ENCODE peak calls at places on chromosomes 11 and 22, in five cellular contexts. K is heart left ventricle, E is endothelial cell of umbilical vein, Z is spleen, V is Peyer's patch. H is an unnamed sample.

GRCh38 chr11:94193288-94193687 is 64.6 kb downstream of the PANX1 start:
- DNase-seq in K (no peak), E (peak; percentile 10), Z (no peak), V (no peak), H (no peak)

GRCh38 chr22:45997077-45997774 is 20.3 kb upstream of the WNT7B start:
- DNase-seq in K (peak; percentile 95), E (peak; percentile 98), Z (peak; percentile 93), V (peak; percentile 52), H (peak; percentile 66)

GRCh38 chr11:30326114-30326783 is 3.3 kb downstream of the ARL14EP start:
- DNase-seq in K (no peak), E (no peak), Z (no peak), V (no peak), H (no peak)

GRCh38 chr11:3674189-3674588 is 3.0 kb upstream of the CHRNA10 start:
- DNase-seq in K (no peak), E (peak; percentile 47), Z (no peak), V (no peak), H (peak; percentile 92)

GRCh38 chr11:130979386-130979972 is 63.2 kb upstream of the SNX19 start:
- DNase-seq in K (no peak), E (peak; percentile 20), Z (no peak), V (no peak), H (no peak)

GRCh38 chr11:109000531-109000930 is 335.7 kb downstream of the DDX10 start:
- DNase-seq in K (no peak), E (no peak), Z (no peak), V (no peak), H (no peak)

GRCh38 chr11:103806130-103806900 is 230.1 kb upstream of the DDI1 start:
- DNase-seq in K (no peak), E (peak; percentile 86), Z (no peak), V (no peak), H (no peak)

GRCh38 chr22:39214383-39215069 is 30.3 kb downstream of the PDGFB start:
- DNase-seq in K (no peak), E (no peak), Z (peak; percentile 34), V (no peak), H (peak; percentile 41)

GRCh38 chr11:115409691-115410220 is 94.5 kb downstream of the CADM1 start:
- DNase-seq in K (no peak), E (peak; percentile 6), Z (no peak), V (no peak), H (no peak)

GRCh38 chr11:112694813-112695212 is 266.4 kb upstream of the NCAM1 start:
- DNase-seq in K (no peak), E (no peak), Z (no peak), V (no peak), H (no peak)

GRCh38 chr11:36409152-36409713 is 100.8 kb downstream of the TRAF6 start:
- DNase-seq in K (no peak), E (peak; percentile 65), Z (no peak), V (no peak), H (no peak)

GRCh38 chr11:105870521-105871113 is 151.4 kb downstream of the MSANTD4 start:
- DNase-seq in K (no peak), E (no peak), Z (no peak), V (no peak), H (no peak)

GRCh38 chr11:125170001-125170405 is 5.5 kb downstream of the PKNOX2 start:
- DNase-seq in K (peak; percentile 23), E (no peak), Z (peak; percentile 41), V (no peak), H (no peak)

GRCh38 chr11:92870241-92870826 is 99.1 kb upstream of the MTNR1B start:
- DNase-seq in K (no peak), E (no peak), Z (no peak), V (no peak), H (no peak)

GRCh38 chr11:120511804-120512726 is 517 bp downstream of the GRIK4 start:
- DNase-seq in K (no peak), E (no peak), Z (peak; percentile 74), V (no peak), H (no peak)

GRCh38 chr11:71484248-71485062 is 31.5 kb downstream of the NADSYN1 start:
- DNase-seq in K (no peak), E (no peak), Z (peak; percentile 59), V (no peak), H (no peak)

GRCh38 chr22:38706101-38706884 is 549 bp downstream of the GTPBP1 start:
- DNase-seq in K (peak; percentile 53), E (peak; percentile 50), Z (no peak), V (peak; percentile 47), H (no peak)

GRCh38 chr11:59857444-59858434 is 8.5 kb downstream of the TCN1 start:
- DNase-seq in K (no peak), E (peak; percentile 75), Z (no peak), V (no peak), H (no peak)

GRCh38 chr22:36123673-36124630 is 36.6 kb downstream of the APOL3 start:
- DNase-seq in K (peak; percentile 94), E (peak; percentile 96), Z (peak; percentile 98), V (peak; percentile 90), H (peak; percentile 71)
- TF ChIP-seq POLR2A in K (no peak), E (no peak), Z (no peak), V (peak; percentile 48), H (no peak)

DNA sequence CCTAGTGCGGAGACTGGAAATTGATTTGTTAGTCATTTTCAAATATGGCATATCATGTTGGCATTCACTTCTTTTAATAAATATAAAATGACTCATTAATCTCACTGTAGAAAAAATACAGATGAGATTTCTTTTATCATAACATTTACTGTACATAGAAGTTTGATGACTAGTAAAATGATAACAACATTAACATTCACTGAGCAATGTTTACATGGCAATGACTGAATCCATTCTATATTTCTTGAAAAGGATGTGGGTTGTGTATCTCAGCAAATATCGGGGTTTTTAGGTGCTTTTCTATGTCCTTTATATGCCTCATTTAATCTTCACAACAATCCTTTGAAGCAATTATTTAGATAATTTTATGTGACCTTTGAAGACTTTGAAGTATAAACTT is 920.9 kb upstream of the FAT3 start:
- DNase-seq in K (no peak), E (no peak), Z (no peak), V (no peak), H (no peak)
- TF ChIP-seq POLR2A in K (no peak), E (no peak), Z (no peak), V (no peak), H (no peak)

DNA sequence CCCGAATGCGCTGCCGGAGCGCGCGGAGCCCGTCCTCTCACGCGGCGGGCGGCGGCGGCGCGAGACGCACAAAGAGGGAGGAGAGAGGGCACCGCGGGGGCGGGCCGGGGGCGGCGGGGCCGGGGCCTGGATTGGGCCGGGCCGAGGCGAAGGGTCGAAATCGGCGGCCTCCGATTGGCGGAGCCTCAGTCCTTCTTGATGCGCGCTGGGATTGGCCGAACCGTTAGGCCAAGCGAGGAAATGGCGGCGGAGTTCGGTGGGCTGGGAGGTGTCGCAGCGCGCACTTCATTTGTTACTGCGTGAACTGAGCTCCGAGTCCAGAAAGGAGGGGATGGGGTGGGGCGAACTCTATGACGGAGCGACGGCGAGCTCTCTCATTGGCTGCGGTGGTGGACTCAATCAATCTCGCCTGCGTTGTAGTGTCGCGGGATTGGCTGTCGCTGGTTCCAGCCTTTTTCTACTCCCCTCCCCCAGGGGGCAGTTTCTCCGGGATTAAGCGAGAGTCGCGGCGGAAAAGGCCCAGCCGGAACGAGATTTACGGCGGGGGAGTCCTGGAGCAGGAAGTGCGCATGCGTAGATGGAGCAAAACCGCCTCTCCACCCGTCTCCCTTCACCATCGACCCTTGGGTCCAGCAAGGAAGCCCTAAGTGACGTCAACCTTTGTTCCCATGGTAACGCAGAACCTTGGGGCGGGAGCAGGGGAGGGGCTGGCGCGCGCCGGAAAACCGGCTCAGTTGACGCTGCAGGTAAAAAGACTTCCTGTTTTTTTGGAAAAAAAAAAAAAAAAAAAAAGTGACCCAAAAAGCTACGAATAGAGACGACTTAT is at the start of gene SF1:
- DNase-seq in K (peak; percentile 100), E (peak; percentile 100), Z (peak; percentile 99), V (peak; percentile 99), H (peak; percentile 97)
- TF ChIP-seq POLR2A in K (peak; percentile 90), E (peak; percentile 72), Z (no peak), V (peak; percentile 99), H (peak; percentile 89)

GRCh38 chr11:67120456-67120855 is 1.4 kb downstream of the KDM2A start:
- DNase-seq in K (no peak), E (peak; percentile 15), Z (peak; percentile 8), V (no peak), H (no peak)

GRCh38 chr11:67119577-67120391 is 721 bp downstream of the KDM2A start:
- DNase-seq in K (peak; percentile 26), E (peak; percentile 49), Z (peak; percentile 84), V (peak; percentile 32), H (no peak)

GRCh38 chr11:67118059-67118766 is 850 bp upstream of the KDM2A start:
- DNase-seq in K (peak; percentile 51), E (peak; percentile 34), Z (peak; percentile 92), V (peak; percentile 45), H (no peak)

GRCh38 chr11:67117667-67118058 is 1.4 kb upstream of the KDM2A start:
- DNase-seq in K (peak; percentile 21), E (peak; percentile 10), Z (peak; percentile 90), V (peak; percentile 33), H (no peak)

DNA sequence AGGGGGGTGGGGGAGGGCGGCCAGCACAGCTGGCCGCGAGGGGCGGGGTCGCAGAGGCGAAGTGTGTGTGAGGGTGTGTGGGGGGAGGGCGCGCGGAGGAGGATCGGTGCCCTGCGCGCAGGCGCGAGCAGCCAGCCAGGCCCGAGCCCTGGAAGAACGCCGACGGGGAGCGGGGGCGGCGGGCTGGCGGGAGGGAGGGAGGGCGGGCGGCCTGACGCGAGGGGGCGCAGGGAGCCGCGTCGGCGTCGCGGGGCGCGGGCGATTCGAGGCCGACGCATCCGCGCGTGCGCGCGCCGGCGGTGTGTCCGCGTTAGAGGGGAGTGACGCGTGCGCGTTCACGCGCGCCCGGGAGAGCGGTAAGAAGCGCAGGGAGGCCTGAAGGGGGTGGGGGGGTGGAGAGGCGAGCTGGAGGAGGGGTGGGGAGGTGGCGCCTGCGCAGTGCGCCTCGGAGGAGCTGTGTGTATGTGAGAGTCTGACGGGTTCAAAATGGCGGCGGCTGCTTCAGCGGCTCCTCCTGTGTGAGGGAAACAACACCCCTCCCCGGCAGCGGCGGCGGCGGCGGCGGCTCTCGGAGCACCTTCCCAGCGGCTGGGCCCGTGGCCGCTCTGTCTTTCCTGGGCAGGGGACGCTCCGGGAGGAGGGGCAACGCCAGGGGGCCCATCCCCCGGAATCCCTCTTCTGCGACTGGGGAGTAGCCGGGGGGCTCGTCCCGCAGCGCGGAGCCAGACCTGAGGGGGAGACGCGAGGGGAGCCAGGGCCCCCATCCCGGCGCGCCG is at the start of gene KDM2A:
- DNase-seq in K (peak; percentile 99), E (peak; percentile 98), Z (peak; percentile 100), V (peak; percentile 99), H (peak; percentile 100)
- TF ChIP-seq POLR2A in K (no peak), E (peak; percentile 71), Z (no peak), V (peak; percentile 69), H (peak; percentile 74)

GRCh38 chr11:14643697-14644395 is at the start of gene PDE3B:
- DNase-seq in K (peak; percentile 82), E (peak; percentile 35), Z (peak; percentile 95), V (peak; percentile 75), H (no peak)
- TF ChIP-seq POLR2A in K (peak; percentile 32), E (no peak), Z (peak; percentile 2), V (peak; percentile 63), H (no peak)

GRCh38 chr11:10607462-10607861 is 39.0 kb upstream of the LYVE1 start:
- DNase-seq in K (no peak), E (peak; percentile 83), Z (peak; percentile 77), V (no peak), H (no peak)

GRCh38 chr11:10604340-10604748 is 35.9 kb upstream of the LYVE1 start:
- DNase-seq in K (no peak), E (peak; percentile 28), Z (no peak), V (no peak), H (no peak)

GRCh38 chr11:10606536-10607208 is 38.2 kb upstream of the LYVE1 start:
- DNase-seq in K (no peak), E (peak; percentile 79), Z (no peak), V (no peak), H (no peak)

GRCh38 chr11:10603721-10604297 is 35.3 kb upstream of the LYVE1 start:
- DNase-seq in K (no peak), E (no peak), Z (no peak), V (no peak), H (no peak)

GRCh38 chr11:10605941-10606381 is 37.5 kb upstream of the LYVE1 start:
- DNase-seq in K (peak; percentile 51), E (peak; percentile 77), Z (peak; percentile 91), V (peak; percentile 59), H (peak; percentile 23)
- TF ChIP-seq POLR2A in K (no peak), E (no peak), Z (no peak), V (no peak), H (no peak)